ENCODE peak calls at places on chromosome 10, in four cellular contexts. G is fibroblast of lung, W is GM12878, D is spleen. K is an unnamed sample.

GRCh38 chr10:70190581-70190980 is 20.3 kb upstream of the SAR1A start:
- DNase-seq in G (peak; percentile 20), W (no peak), D (no peak), K (no peak)

GRCh38 chr10:72407471-72407870 is 52.8 kb upstream of the DNAJB12 start:
- DNase-seq in G (no peak), W (no peak), D (no peak), K (no peak)

GRCh38 chr10:14386202-14386593 is 55.5 kb upstream of the FRMD4A start:
- DNase-seq in G (peak; percentile 79), W (no peak), D (no peak), K (no peak)

GRCh38 chr10:104072786-104073185 is 12.9 kb downstream of the COL17A1 start:
- DNase-seq in G (no peak), W (no peak), D (no peak), K (no peak)

GRCh38 chr10:128078136-128078969 is 47.9 kb downstream of the MKI67 start:
- DNase-seq in G (peak; percentile 51), W (no peak), D (peak; percentile 77), K (peak; percentile 70)

GRCh38 chr10:44030681-44031080 is 354.2 kb downstream of the CXCL12 start:
- DNase-seq in G (no peak), W (no peak), D (no peak), K (no peak)

GRCh38 chr10:44379907-44380306 is 5.0 kb downstream of the CXCL12 start:
- DNase-seq in G (no peak), W (no peak), D (peak; percentile 30), K (no peak)

GRCh38 chr10:101031796-101032636 is 982 bp downstream of the SFXN3 start:
- DNase-seq in G (peak; percentile 67), W (no peak), D (peak; percentile 97), K (peak; percentile 92)

GRCh38 chr10:104591451-104591850 is 49.6 kb upstream of the SORCS3 start:
- DNase-seq in G (no peak), W (no peak), D (no peak), K (no peak)

GRCh38 chr10:24894309-24894708 is 58.1 kb downstream of the PRTFDC1 start:
- DNase-seq in G (peak; percentile 97), W (no peak), D (no peak), K (no peak)

GRCh38 chr10:8594711-8595110 is 540.2 kb downstream of the GATA3 start:
- DNase-seq in G (no peak), W (no peak), D (no peak), K (no peak)

GRCh38 chr10:6035926-6036575 is 26.1 kb downstream of the IL2RA start:
- DNase-seq in G (no peak), W (no peak), D (no peak), K (no peak)

GRCh38 chr10:78688221-78688944 is 380.4 kb upstream of the ZMIZ1 start:
- DNase-seq in G (no peak), W (no peak), D (no peak), K (no peak)

GRCh38 chr10:86976362-86977056 is 8.2 kb downstream of the ADIRF start:
- DNase-seq in G (no peak), W (no peak), D (no peak), K (no peak)

GRCh38 chr10:86970887-86971145 is 2.5 kb downstream of the ADIRF start:
- DNase-seq in G (no peak), W (no peak), D (no peak), K (no peak)

GRCh38 chr10:86971146-86971991 is 3.1 kb downstream of the ADIRF start:
- DNase-seq in G (peak; percentile 89), W (peak; percentile 55), D (peak; percentile 96), K (peak; percentile 96)

GRCh38 chr10:86972613-86973380 is 4.5 kb downstream of the ADIRF start:
- DNase-seq in G (no peak), W (no peak), D (no peak), K (no peak)

DNA sequence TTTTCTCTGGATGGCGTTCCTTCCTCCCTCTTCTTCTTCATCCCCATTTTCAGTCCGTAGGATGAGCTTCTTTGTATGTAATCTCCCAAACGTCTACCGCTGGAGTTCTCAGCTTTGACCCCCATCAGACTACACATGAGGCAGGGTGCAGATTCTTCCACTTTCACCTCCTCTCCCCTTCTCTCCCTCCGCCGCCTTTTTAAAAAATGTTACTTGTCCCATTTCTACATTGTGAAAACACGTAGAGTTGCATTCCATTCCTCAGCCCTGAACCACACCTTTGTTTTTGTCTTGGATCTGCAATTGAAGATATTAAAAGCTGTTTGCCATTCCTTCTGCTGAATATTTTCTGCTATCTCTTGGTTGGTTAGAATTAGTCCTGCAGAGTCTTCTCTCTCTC is 6.2 kb downstream of the ADIRF start:
- DNase-seq in G (no peak), W (no peak), D (no peak), K (no peak)
- H3K9me3 ChIP-seq in G (no peaks in the 10 kb centered on the region), W (no peaks in the 10 kb centered on the region), D (no peaks in the 10 kb centered on the region), K (no peaks in the 10 kb centered on the region)

DNA sequence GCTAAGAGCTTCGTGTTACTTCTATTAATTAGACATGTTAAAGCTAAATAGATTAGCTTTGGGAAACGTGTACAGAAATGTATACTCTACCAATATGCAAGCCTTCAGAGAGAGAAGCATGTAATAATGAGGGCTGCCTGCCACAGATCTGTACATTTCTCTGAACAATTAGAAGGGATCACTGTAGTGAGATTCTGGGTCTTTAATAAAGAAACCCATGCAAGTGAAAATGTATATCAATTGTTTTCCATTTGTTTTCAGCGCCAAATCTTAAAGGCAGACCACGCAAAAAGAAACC is 149.1 kb downstream of the ARID5B start:
- DNase-seq in G (no peak), W (no peak), D (no peak), K (no peak)
- H3K4me1 ChIP-seq in G (peaks cover 39% of the 10 kb centered on the region), W (peaks cover 62% of the 10 kb centered on the region), D (peaks cover 82% of the 10 kb centered on the region), K (peaks cover 61% of the 10 kb centered on the region)

GRCh38 chr10:97075421-97075820 is 110.3 kb downstream of the SLIT1 start:
- DNase-seq in G (no peak), W (no peak), D (no peak), K (no peak)

GRCh38 chr10:97075961-97076525 is 109.7 kb downstream of the SLIT1 start:
- DNase-seq in G (no peak), W (no peak), D (no peak), K (no peak)

GRCh38 chr10:97074256-97075145 is 111.3 kb downstream of the SLIT1 start:
- DNase-seq in G (no peak), W (no peak), D (no peak), K (no peak)

GRCh38 chr10:97078280-97079156 is 107.2 kb downstream of the SLIT1 start:
- DNase-seq in G (no peak), W (no peak), D (no peak), K (no peak)

GRCh38 chr10:97076781-97077180 is 109.0 kb downstream of the SLIT1 start:
- DNase-seq in G (no peak), W (no peak), D (no peak), K (no peak)
- H3K27ac ChIP-seq in G (no peak overlapping the region), W (no peak overlapping the region), D (no peak overlapping the region), K (no peak overlapping the region)

GRCh38 chr10:133516072-133516471 is 11.1 kb upstream of the CYP2E1 start:
- DNase-seq in G (no peak), W (no peak), D (no peak), K (no peak)

GRCh38 chr10:133523631-133524203 is 3.4 kb upstream of the CYP2E1 start:
- DNase-seq in G (no peak), W (no peak), D (no peak), K (no peak)

GRCh38 chr10:133525444-133525843 is 1.7 kb upstream of the CYP2E1 start:
- DNase-seq in G (no peak), W (no peak), D (no peak), K (no peak)

GRCh38 chr10:133515471-133515870 is 11.7 kb upstream of the CYP2E1 start:
- DNase-seq in G (no peak), W (no peak), D (no peak), K (no peak)

DNA sequence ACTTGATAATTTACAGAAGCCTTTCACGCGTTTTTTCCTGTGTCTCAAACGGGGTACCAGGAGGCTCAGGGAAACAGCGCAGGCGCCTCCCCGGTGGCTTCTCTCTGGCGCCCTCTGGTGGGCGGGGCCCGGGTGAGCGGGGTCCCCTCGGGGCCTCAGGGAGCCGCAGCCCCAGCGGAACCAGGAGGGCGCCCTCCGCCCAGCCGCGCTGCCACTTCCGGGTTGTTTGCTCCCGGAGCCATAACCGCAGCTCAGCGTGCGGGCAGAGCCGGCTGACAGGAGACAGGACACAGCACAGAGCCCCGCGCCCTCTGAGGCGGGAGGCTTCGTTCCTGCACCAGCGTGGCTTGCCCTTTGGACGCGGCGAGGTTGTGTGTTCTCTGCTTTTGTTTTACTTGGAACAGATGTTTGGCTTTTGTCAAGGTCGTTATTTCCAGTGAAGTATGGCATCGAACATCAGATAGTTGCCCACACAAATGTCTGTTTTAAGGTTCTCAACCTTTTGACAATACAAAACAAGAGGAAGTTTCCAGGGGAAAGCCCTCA is 6.9 kb upstream of the CYP2E1 start:
- DNase-seq in G (peak; percentile 27), W (peak; percentile 16), D (peak; percentile 97), K (peak; percentile 93)
- H3K9me3 ChIP-seq in G (no peaks in the 10 kb centered on the region), W (no peaks in the 10 kb centered on the region), D (peaks cover 31% of the 10 kb centered on the region), K (no peaks in the 10 kb centered on the region)

DNA sequence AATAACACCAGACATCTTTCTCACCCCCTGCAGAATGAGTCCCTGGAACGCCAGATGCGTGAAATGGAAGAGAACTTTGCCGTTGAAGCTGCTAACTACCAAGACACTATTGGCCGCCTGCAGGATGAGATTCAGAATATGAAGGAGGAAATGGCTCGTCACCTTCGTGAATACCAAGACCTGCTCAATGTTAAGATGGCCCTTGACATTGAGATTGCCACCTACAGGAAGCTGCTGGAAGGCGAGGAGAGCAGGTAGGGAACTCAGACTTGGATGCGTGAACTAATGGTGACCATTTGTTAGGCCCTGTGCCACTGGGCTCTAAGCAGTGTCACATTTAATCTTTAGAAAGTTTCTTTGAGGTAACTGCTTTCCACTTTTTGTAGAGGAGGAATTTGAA is 7.1 kb downstream of the VIM start:
- DNase-seq in G (no peak), W (no peak), D (no peak), K (no peak)
- H3K4me1 ChIP-seq in G (peaks cover 10% of the 10 kb centered on the region), W (peaks cover 11% of the 10 kb centered on the region), D (peaks cover 60% of the 10 kb centered on the region), K (peaks cover 39% of the 10 kb centered on the region)

GRCh38 chr10:69055241-69055640 is 32.7 kb upstream of the SRGN start:
- DNase-seq in G (no peak), W (no peak), D (no peak), K (no peak)

GRCh38 chr10:69051303-69051702 is 36.6 kb upstream of the SRGN start:
- DNase-seq in G (peak; percentile 46), W (no peak), D (peak; percentile 82), K (peak; percentile 71)

GRCh38 chr10:69049564-69049955 is 38.3 kb upstream of the SRGN start:
- DNase-seq in G (no peak), W (no peak), D (peak; percentile 82), K (no peak)

GRCh38 chr10:69048103-69048502 is 39.8 kb upstream of the SRGN start:
- DNase-seq in G (peak; percentile 72), W (no peak), D (peak; percentile 86), K (peak; percentile 78)

GRCh38 chr10:69051710-69052487 is 36.0 kb upstream of the SRGN start:
- DNase-seq in G (no peak), W (no peak), D (no peak), K (no peak)
- H3K27ac ChIP-seq in G (no peak overlapping the region), W (peak overlapping the region; percentile 85), D (no peak overlapping the region), K (peak overlapping the region; percentile 6)